ENCODE peak calls at places on chromosomes 1 and 21, in four cellular contexts. One of them, this sample, is unnamed.

GRCh38 chr1:34907487-34908090 is 21.9 kb downstream of the DLGAP3 start:
- DNase-seq in HepG2: no peak
- DNase-seq in GM12878: no peak
- DNase-seq in K562: peak; percentile 33
- DNase-seq in this sample: no peak

GRCh38 chr1:44919387-44919786 is 67.0 kb downstream of the EIF2B3 start:
- DNase-seq in K562: no peak
- DNase-seq in GM12878: no peak
- DNase-seq in HepG2: no peak
- DNase-seq in this sample: no peak

GRCh38 chr1:177558372-177558771 is 387.6 kb downstream of the BRINP2 start:
- DNase-seq in K562: no peak
- DNase-seq in GM12878: no peak
- DNase-seq in HepG2: no peak
- DNase-seq in this sample: no peak

GRCh38 chr1:36653850-36654249 is 171.1 kb upstream of the CSF3R start:
- DNase-seq in HepG2: no peak
- DNase-seq in GM12878: no peak
- DNase-seq in K562: no peak
- DNase-seq in this sample: no peak

GRCh38 chr1:167501513-167502191 is 16.7 kb downstream of the CD247 start:
- DNase-seq in HepG2: no peak
- DNase-seq in K562: no peak
- DNase-seq in GM12878: no peak
- DNase-seq in this sample: no peak

GRCh38 chr1:244419004-244419403 is 32.7 kb downstream of the ADSS2 start:
- DNase-seq in GM12878: no peak
- DNase-seq in K562: no peak
- DNase-seq in HepG2: no peak
- DNase-seq in this sample: no peak

GRCh38 chr1:2528966-2529750 is 905 bp downstream of the HES5 start:
- DNase-seq in K562: peak; percentile 73
- DNase-seq in HepG2: no peak
- DNase-seq in GM12878: no peak
- DNase-seq in this sample: no peak

GRCh38 chr1:108661030-108661609 is at the start of gene HENMT1:
- DNase-seq in K562: no peak
- DNase-seq in GM12878: peak; percentile 23
- DNase-seq in HepG2: no peak
- DNase-seq in this sample: peak; percentile 80

GRCh38 chr1:232725303-232726047 is 79.7 kb upstream of the MAP10 start:
- DNase-seq in K562: no peak
- DNase-seq in GM12878: peak; percentile 66
- DNase-seq in HepG2: no peak
- DNase-seq in this sample: no peak

GRCh38 chr21:33419538-33420123 is 16.4 kb downstream of the IFNGR2 start:
- DNase-seq in GM12878: no peak
- DNase-seq in HepG2: no peak
- DNase-seq in K562: no peak
- DNase-seq in this sample: no peak

GRCh38 chr21:21722736-21723135 is 724.5 kb downstream of the NCAM2 start:
- DNase-seq in GM12878: no peak
- DNase-seq in K562: no peak
- DNase-seq in HepG2: no peak
- DNase-seq in this sample: no peak

GRCh38 chr1:193031431-193031830 is 27.7 kb downstream of the UCHL5 start:
- DNase-seq in HepG2: no peak
- DNase-seq in GM12878: no peak
- DNase-seq in K562: no peak
- DNase-seq in this sample: no peak

GRCh38 chr1:173477286-173478098 is at the start of gene PRDX6:
- DNase-seq in HepG2: peak; percentile 48
- DNase-seq in GM12878: no peak
- DNase-seq in K562: no peak
- DNase-seq in this sample: peak; percentile 33

GRCh38 chr1:228004331-228004871 is 2.4 kb upstream of the WNT3A start:
- DNase-seq in HepG2: peak; percentile 33
- DNase-seq in GM12878: no peak
- DNase-seq in K562: peak; percentile 63
- DNase-seq in this sample: peak; percentile 54

GRCh38 chr1:111323231-111323630 is 32.6 kb downstream of the CHIA start:
- DNase-seq in HepG2: no peak
- DNase-seq in K562: no peak
- DNase-seq in GM12878: no peak
- DNase-seq in this sample: no peak

GRCh38 chr1:6491966-6492365 is 499 bp upstream of the PLEKHG5 start:
- DNase-seq in K562: no peak
- DNase-seq in GM12878: no peak
- DNase-seq in HepG2: no peak
- DNase-seq in this sample: no peak

GRCh38 chr1:232166942-232167341 is 463.0 kb downstream of the SIPA1L2 start:
- DNase-seq in HepG2: no peak
- DNase-seq in GM12878: no peak
- DNase-seq in K562: no peak
- DNase-seq in this sample: no peak

GRCh38 chr1:15760520-15761211 is 2.1 kb downstream of the FBLIM1 start:
- DNase-seq in HepG2: no peak
- DNase-seq in K562: no peak
- DNase-seq in GM12878: no peak
- DNase-seq in this sample: no peak

GRCh38 chr1:18957136-18957521 is 653 bp upstream of the IFFO2 start:
- DNase-seq in K562: peak; percentile 35
- DNase-seq in GM12878: no peak
- DNase-seq in HepG2: no peak
- DNase-seq in this sample: no peak

GRCh38 chr1:185265314-185265713 is 51.7 kb downstream of the IVNS1ABP start:
- DNase-seq in GM12878: no peak
- DNase-seq in K562: no peak
- DNase-seq in HepG2: no peak
- DNase-seq in this sample: no peak

GRCh38 chr1:165392634-165393571 is 36.4 kb upstream of the LMX1A start:
- DNase-seq in K562: peak; percentile 98
- DNase-seq in HepG2: peak; percentile 35
- DNase-seq in GM12878: peak; percentile 64
- DNase-seq in this sample: peak; percentile 73

GRCh38 chr1:26959270-26959669 is 998 bp downstream of the KDF1 start:
- DNase-seq in GM12878: no peak
- DNase-seq in K562: no peak
- DNase-seq in HepG2: no peak
- DNase-seq in this sample: no peak

GRCh38 chr1:151512801-151513625 is 1.8 kb downstream of the CGN start:
- DNase-seq in HepG2: no peak
- DNase-seq in GM12878: no peak
- DNase-seq in K562: no peak
- DNase-seq in this sample: no peak

GRCh38 chr21:24275613-24276012 is 1331.7 kb downstream of the MRPL39 start:
- DNase-seq in GM12878: no peak
- DNase-seq in HepG2: no peak
- DNase-seq in K562: no peak
- DNase-seq in this sample: no peak

GRCh38 chr1:214136336-214136735 is 144.6 kb upstream of the SMYD2 start:
- DNase-seq in GM12878: no peak
- DNase-seq in HepG2: no peak
- DNase-seq in K562: no peak
- DNase-seq in this sample: no peak

GRCh38 chr1:236287757-236288619 is 6.2 kb upstream of the ERO1B start:
- DNase-seq in K562: peak; percentile 58
- DNase-seq in HepG2: no peak
- DNase-seq in GM12878: no peak
- DNase-seq in this sample: no peak

GRCh38 chr1:10530756-10531155 is 56.0 kb downstream of the PEX14 start:
- DNase-seq in GM12878: no peak
- DNase-seq in HepG2: no peak
- DNase-seq in K562: no peak
- DNase-seq in this sample: no peak
- TF ChIP-seq ESRRA in GM12878: no peak
- TF ChIP-seq ESRRA in HepG2: no peak
- TF ChIP-seq ESRRA in K562: no peak
- TF ChIP-seq ESRRA in this sample: no peak

GRCh38 chr1:115678141-115678540 is 36.4 kb downstream of the VANGL1 start:
- DNase-seq in HepG2: no peak
- DNase-seq in GM12878: no peak
- DNase-seq in K562: no peak
- DNase-seq in this sample: no peak

GRCh38 chr1:115679141-115679611 is 37.4 kb downstream of the VANGL1 start:
- DNase-seq in HepG2: no peak
- DNase-seq in GM12878: no peak
- DNase-seq in K562: no peak
- DNase-seq in this sample: peak; percentile 8

GRCh38 chr1:115677172-115677542 is 35.4 kb downstream of the VANGL1 start:
- DNase-seq in GM12878: peak; percentile 5
- DNase-seq in K562: no peak
- DNase-seq in HepG2: no peak
- DNase-seq in this sample: no peak

GRCh38 chr1:115676498-115677171 is 34.9 kb downstream of the VANGL1 start:
- DNase-seq in HepG2: no peak
- DNase-seq in GM12878: no peak
- DNase-seq in K562: no peak
- DNase-seq in this sample: no peak

GRCh38 chr1:115677570-115677969 is 35.8 kb downstream of the VANGL1 start:
- DNase-seq in K562: peak; percentile 30
- DNase-seq in HepG2: no peak
- DNase-seq in GM12878: no peak
- DNase-seq in this sample: no peak
- TF ChIP-seq MYC in K562: no peak
- TF ChIP-seq MYC in HepG2: no peak
- TF ChIP-seq MYC in GM12878: no peak
- TF ChIP-seq MYC in this sample: no peak

GRCh38 chr1:91689586-91690481 is 189.2 kb downstream of the CDC7 start:
- DNase-seq in GM12878: no peak
- DNase-seq in K562: no peak
- DNase-seq in HepG2: no peak
- DNase-seq in this sample: no peak

GRCh38 chr1:91697322-91698260 is 188.4 kb downstream of the TGFBR3 start:
- DNase-seq in K562: no peak
- DNase-seq in GM12878: peak; percentile 24
- DNase-seq in HepG2: no peak
- DNase-seq in this sample: no peak

GRCh38 chr1:91696321-91696720 is 189.6 kb downstream of the TGFBR3 start:
- DNase-seq in HepG2: no peak
- DNase-seq in GM12878: no peak
- DNase-seq in K562: no peak
- DNase-seq in this sample: no peak

GRCh38 chr1:91699339-91699970 is 186.5 kb downstream of the TGFBR3 start:
- DNase-seq in K562: no peak
- DNase-seq in GM12878: no peak
- DNase-seq in HepG2: no peak
- DNase-seq in this sample: no peak

GRCh38 chr1:91693542-91693941 is 192.4 kb downstream of the TGFBR3 start:
- DNase-seq in K562: no peak
- DNase-seq in GM12878: no peak
- DNase-seq in HepG2: no peak
- DNase-seq in this sample: no peak
- TF ChIP-seq ESRRA in K562: no peak
- TF ChIP-seq ESRRA in GM12878: no peak
- TF ChIP-seq ESRRA in HepG2: no peak
- TF ChIP-seq ESRRA in this sample: no peak

GRCh38 chr21:37833301-37833700 is 83.0 kb downstream of the KCNJ6 start:
- DNase-seq in HepG2: no peak
- DNase-seq in GM12878: no peak
- DNase-seq in K562: no peak
- DNase-seq in this sample: no peak

GRCh38 chr21:37827878-37828277 is 88.4 kb downstream of the KCNJ6 start:
- DNase-seq in GM12878: no peak
- DNase-seq in HepG2: no peak
- DNase-seq in K562: no peak
- DNase-seq in this sample: no peak

GRCh38 chr21:37829043-37829442 is 87.2 kb downstream of the KCNJ6 start:
- DNase-seq in HepG2: no peak
- DNase-seq in GM12878: no peak
- DNase-seq in K562: no peak
- DNase-seq in this sample: no peak

GRCh38 chr21:37828515-37828914 is 87.7 kb downstream of the KCNJ6 start:
- DNase-seq in HepG2: no peak
- DNase-seq in GM12878: no peak
- DNase-seq in K562: no peak
- DNase-seq in this sample: no peak

DNA sequence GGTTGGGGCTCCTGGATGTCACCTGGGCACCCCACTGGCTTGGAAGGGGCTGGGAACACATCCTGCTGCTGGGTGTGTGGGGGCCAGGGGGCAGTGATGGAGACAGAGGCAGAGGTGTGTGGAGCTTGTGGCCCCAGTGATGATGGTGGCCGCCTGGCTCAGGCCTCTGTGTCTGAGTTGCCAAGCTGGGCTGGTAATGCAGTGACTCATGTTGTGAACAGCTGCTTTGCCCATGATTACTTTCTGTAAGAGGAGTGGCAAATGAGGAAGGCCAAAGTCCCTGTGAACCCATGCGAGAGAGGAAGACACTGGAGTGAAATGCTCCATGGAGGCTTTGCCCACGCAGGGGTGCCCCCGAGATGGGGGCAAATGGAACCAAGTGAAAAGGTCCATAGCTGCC is 86.8 kb downstream of the KCNJ6 start:
- DNase-seq in GM12878: no peak
- DNase-seq in HepG2: peak; percentile 23
- DNase-seq in K562: no peak
- DNase-seq in this sample: peak; percentile 52
- TF ChIP-seq MYC in GM12878: no peak
- TF ChIP-seq MYC in HepG2: no peak
- TF ChIP-seq MYC in K562: no peak
- TF ChIP-seq MYC in this sample: no peak

GRCh38 chr1:65209005-65209885 is 61.2 kb downstream of the AK4 start:
- DNase-seq in K562: peak; percentile 73
- DNase-seq in HepG2: peak; percentile 38
- DNase-seq in GM12878: no peak
- DNase-seq in this sample: peak; percentile 62
- TF ChIP-seq ESRRA in K562: no peak
- TF ChIP-seq ESRRA in HepG2: no peak
- TF ChIP-seq ESRRA in GM12878: no peak
- TF ChIP-seq ESRRA in this sample: no peak

GRCh38 chr21:36754241-36754881 is 55.4 kb downstream of the SIM2 start:
- DNase-seq in GM12878: no peak
- DNase-seq in K562: no peak
- DNase-seq in HepG2: no peak
- DNase-seq in this sample: no peak
- TF ChIP-seq MYC in GM12878: no peak
- TF ChIP-seq MYC in K562: no peak
- TF ChIP-seq MYC in HepG2: no peak
- TF ChIP-seq MYC in this sample: no peak

GRCh38 chr1:230735447-230735846 is 11.7 kb upstream of the CAPN9 start:
- DNase-seq in HepG2: no peak
- DNase-seq in GM12878: no peak
- DNase-seq in K562: no peak
- DNase-seq in this sample: no peak

GRCh38 chr1:230728710-230729392 is 14.9 kb upstream of the AGT start:
- DNase-seq in K562: no peak
- DNase-seq in HepG2: peak; percentile 95
- DNase-seq in GM12878: no peak
- DNase-seq in this sample: no peak

GRCh38 chr1:230725256-230726012 is 11.5 kb upstream of the AGT start:
- DNase-seq in GM12878: no peak
- DNase-seq in HepG2: peak; percentile 90
- DNase-seq in K562: no peak
- DNase-seq in this sample: no peak

GRCh38 chr1:230730979-230731378 is 16.2 kb upstream of the CAPN9 start:
- DNase-seq in K562: no peak
- DNase-seq in GM12878: no peak
- DNase-seq in HepG2: peak; percentile 82
- DNase-seq in this sample: no peak
- TF ChIP-seq ESRRA in K562: no peak
- TF ChIP-seq ESRRA in GM12878: no peak
- TF ChIP-seq ESRRA in HepG2: no peak
- TF ChIP-seq ESRRA in this sample: no peak

GRCh38 chr1:14067686-14068085 is 367.7 kb downstream of the PRDM2 start:
- DNase-seq in GM12878: no peak
- DNase-seq in HepG2: no peak
- DNase-seq in K562: no peak
- DNase-seq in this sample: no peak
- TF ChIP-seq MYC in GM12878: no peak
- TF ChIP-seq MYC in HepG2: no peak
- TF ChIP-seq MYC in K562: no peak
- TF ChIP-seq MYC in this sample: no peak